ENCODE peak calls at places on chromosomes 11 and 22, in six cellular contexts. K is H9, C is H1, V is neuronal stem cell, L is IMR-90, Z is mesenchymal stem cell. S is an unnamed sample.

GRCh38 chr11:61026121-61027031 is 54.9 kb downstream of the CD6 start:
- DNase-seq in K (no peak), C (no peak), V (no peak), L (no peak), Z (no peak), S (no peak)

GRCh38 chr11:71352226-71352625 is 96.0 kb downstream of the DHCR7 start:
- DNase-seq in K (no peak), C (no peak), V (no peak), L (no peak), Z (no peak), S (no peak)

GRCh38 chr22:19443544-19444211 is 3.8 kb downstream of the C22orf39 start:
- DNase-seq in K (no peak), C (no peak), V (no peak), L (no peak), Z (no peak), S (no peak)

GRCh38 chr22:37206841-37207821 is 5.1 kb downstream of the SSTR3 start:
- DNase-seq in K (no peak), C (no peak), V (no peak), L (no peak), Z (no peak), S (no peak)

GRCh38 chr11:557328-558132 is 3.0 kb downstream of the LMNTD2 start:
- DNase-seq in K (no peak), C (no peak), V (no peak), L (no peak), Z (no peak), S (no peak)

GRCh38 chr22:43099095-43099494 is 9.9 kb upstream of the TTLL1 start:
- DNase-seq in K (no peak), C (no peak), V (no peak), L (no peak), Z (no peak), S (no peak)

GRCh38 chr22:19872779-19873137 is 18.1 kb upstream of the GNB1L start:
- DNase-seq in K (peak; percentile 53), C (peak; percentile 51), V (no peak), L (no peak), Z (no peak), S (no peak)

GRCh38 chr11:16587670-16588069 is 150.8 kb upstream of the C11orf58 start:
- DNase-seq in K (no peak), C (no peak), V (no peak), L (no peak), Z (no peak), S (no peak)

GRCh38 chr11:100855466-100856067 is 168.5 kb downstream of the ARHGAP42 start:
- DNase-seq in K (no peak), C (no peak), V (no peak), L (peak; percentile 68), Z (peak; percentile 66), S (peak; percentile 70)

GRCh38 chr11:86117706-86118050 is 48.8 kb upstream of the PICALM start:
- DNase-seq in K (no peak), C (no peak), V (no peak), L (no peak), Z (no peak), S (no peak)

GRCh38 chr11:86115542-86116385 is 46.9 kb upstream of the PICALM start:
- DNase-seq in K (no peak), C (no peak), V (no peak), L (peak; percentile 62), Z (no peak), S (no peak)

GRCh38 chr11:86116996-86117705 is 48.3 kb upstream of the PICALM start:
- DNase-seq in K (no peak), C (no peak), V (no peak), L (peak; percentile 65), Z (no peak), S (peak; percentile 48)

GRCh38 chr11:86118201-86118600 is 49.3 kb upstream of the PICALM start:
- DNase-seq in K (no peak), C (no peak), V (no peak), L (no peak), Z (no peak), S (no peak)

GRCh38 chr11:86116386-86116726 is 47.5 kb upstream of the PICALM start:
- DNase-seq in K (no peak), C (no peak), V (no peak), L (peak; percentile 98), Z (peak; percentile 38), S (no peak)
- H4K91ac ChIP-seq in K (no peak overlapping the region), C (no peak overlapping the region), V (no peak overlapping the region), L (peak overlapping the region; percentile 59), Z (no peak overlapping the region), S (no peak overlapping the region)

GRCh38 chr11:66548041-66548440 is 1.3 kb downstream of the ACTN3 start:
- DNase-seq in K (no peak), C (no peak), V (no peak), L (no peak), Z (no peak), S (no peak)

GRCh38 chr11:66545701-66546367 is at the start of gene ZDHHC24:
- DNase-seq in K (peak; percentile 97), C (peak; percentile 95), V (peak; percentile 97), L (peak; percentile 95), Z (peak; percentile 98), S (peak; percentile 99)

GRCh38 chr11:66547662-66548009 is 933 bp downstream of the ACTN3 start:
- DNase-seq in K (peak; percentile 63), C (no peak), V (peak; percentile 55), L (no peak), Z (no peak), S (no peak)

GRCh38 chr11:66546966-66547661 is 411 bp downstream of the ACTN3 start:
- DNase-seq in K (no peak), C (peak; percentile 75), V (peak; percentile 29), L (no peak), Z (no peak), S (peak; percentile 33)

GRCh38 chr11:66546368-66546965 is at the start of gene ACTN3:
- DNase-seq in K (peak; percentile 88), C (peak; percentile 84), V (peak; percentile 66), L (no peak), Z (no peak), S (peak; percentile 4)
- H3K4ac ChIP-seq in K (no peak within 1 kb of the TSS), C (peak within 1 kb of the TSS; percentile 82), V (no peak within 1 kb of the TSS), L (peak within 1 kb of the TSS; percentile 62), Z (peak within 1 kb of the TSS; percentile 32), S (peak within 1 kb of the TSS; percentile 29)

DNA sequence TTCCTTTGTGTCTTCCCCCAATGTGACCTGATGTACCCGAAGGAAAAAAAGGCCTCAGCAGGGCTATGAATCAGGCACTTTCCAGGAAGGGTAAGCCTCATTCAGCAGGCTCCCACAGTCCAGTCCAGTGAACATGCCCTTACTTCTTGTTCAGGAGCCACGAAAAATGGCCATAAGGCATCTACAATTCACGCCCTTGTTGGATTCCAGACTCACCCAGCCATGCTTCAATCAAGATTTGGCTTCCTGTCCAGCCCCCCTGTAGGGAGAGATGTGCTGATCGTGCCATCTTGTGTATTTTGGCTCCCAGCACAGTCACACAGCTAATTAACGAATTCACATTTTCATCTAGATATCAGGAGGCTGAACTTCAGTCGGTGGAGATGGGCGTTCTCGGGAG is 9.9 kb upstream of the KCNJ5 start:
- DNase-seq in K (no peak), C (no peak), V (no peak), L (no peak), Z (no peak), S (no peak)
- H4K91ac ChIP-seq in K (no peak overlapping the region), C (no peak overlapping the region), V (no peak overlapping the region), L (no peak overlapping the region), Z (no peak overlapping the region), S (no peak overlapping the region)

GRCh38 chr11:4926607-4927006 is 2.5 kb upstream of the OR51G1 start:
- DNase-seq in K (no peak), C (no peak), V (no peak), L (peak; percentile 47), Z (no peak), S (no peak)
- H3K4ac ChIP-seq in K (no peak overlapping the region), C (no peak overlapping the region), V (no peak overlapping the region), L (no peak overlapping the region), Z (no peak overlapping the region), S (no peak overlapping the region)

DNA sequence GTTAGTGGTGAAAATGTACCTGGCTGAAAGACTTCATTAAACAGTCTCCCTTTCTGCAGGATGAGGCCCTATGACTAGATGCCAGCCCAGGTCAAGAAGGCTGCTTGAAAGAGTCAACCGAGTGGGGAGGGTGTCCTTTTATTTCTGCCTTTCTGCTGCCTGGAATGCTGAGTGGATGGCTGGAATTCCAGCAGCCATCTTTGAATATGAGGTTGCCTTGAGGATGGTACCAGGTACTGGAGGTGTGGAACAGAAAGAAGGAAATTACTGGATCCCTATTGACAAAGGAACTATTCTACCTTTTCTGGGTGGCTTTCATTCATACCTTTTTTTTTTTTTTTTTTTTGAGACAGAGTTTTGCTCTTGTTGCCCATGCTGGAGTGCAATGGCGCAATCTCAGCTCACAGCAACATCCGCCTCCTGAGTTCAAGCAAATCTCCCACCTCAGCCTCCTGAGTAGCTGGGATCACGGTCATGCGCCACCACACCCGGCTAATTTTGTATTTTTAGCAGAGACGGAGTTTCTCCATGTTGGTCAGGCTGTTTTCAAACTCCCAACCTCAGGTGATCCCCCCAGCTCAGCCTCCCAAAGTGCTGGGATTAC is 107.3 kb downstream of the RPS6KA4 start:
- DNase-seq in K (no peak), C (no peak), V (no peak), L (no peak), Z (no peak), S (no peak)
- H4K91ac ChIP-seq in K (no peak overlapping the region), C (no peak overlapping the region), V (no peak overlapping the region), L (no peak overlapping the region), Z (no peak overlapping the region), S (no peak overlapping the region)

GRCh38 chr11:69637956-69638871 is 2.7 kb upstream of the CCND1 start:
- DNase-seq in K (peak; percentile 83), C (peak; percentile 87), V (peak; percentile 77), L (peak; percentile 65), Z (peak; percentile 81), S (peak; percentile 33)

GRCh38 chr11:69636512-69636866 is 4.5 kb upstream of the CCND1 start:
- DNase-seq in K (peak; percentile 79), C (peak; percentile 89), V (peak; percentile 76), L (peak; percentile 90), Z (peak; percentile 88), S (no peak)

GRCh38 chr11:69638941-69639681 is 1.8 kb upstream of the CCND1 start:
- DNase-seq in K (peak; percentile 98), C (peak; percentile 95), V (peak; percentile 95), L (peak; percentile 97), Z (peak; percentile 97), S (peak; percentile 82)

GRCh38 chr11:69636870-69637600 is 3.9 kb upstream of the CCND1 start:
- DNase-seq in K (no peak), C (no peak), V (no peak), L (no peak), Z (no peak), S (no peak)

DNA sequence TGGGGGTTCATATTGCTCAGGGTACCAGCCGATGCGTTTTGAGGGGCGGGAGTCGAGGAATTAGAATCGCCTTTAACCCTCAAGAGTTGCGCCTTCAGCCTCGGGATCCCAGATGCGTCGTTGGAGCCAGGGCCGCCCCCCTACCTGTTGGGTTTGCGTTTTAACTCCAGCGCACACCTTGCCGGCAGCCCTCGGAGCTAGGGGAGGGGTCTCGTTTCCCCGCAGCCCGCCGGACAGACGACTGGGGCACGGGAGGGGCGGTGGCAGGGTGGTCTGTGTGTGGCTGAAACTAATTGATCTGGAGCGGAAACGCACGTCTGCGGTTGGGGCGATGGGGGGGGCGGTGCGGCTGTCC is 3.4 kb upstream of the CCND1 start:
- DNase-seq in K (peak; percentile 74), C (no peak), V (no peak), L (no peak), Z (no peak), S (no peak)
- H3K4ac ChIP-seq in K (peak overlapping the region; percentile 59), C (peak overlapping the region; percentile 27), V (no peak overlapping the region), L (peak overlapping the region; percentile 93), Z (peak overlapping the region; percentile 85), S (peak overlapping the region; percentile 13)

GRCh38 chr11:103946793-103947565 is 89.5 kb upstream of the DDI1 start:
- DNase-seq in K (no peak), C (no peak), V (no peak), L (peak; percentile 12), Z (peak; percentile 38), S (no peak)
- H4K91ac ChIP-seq in K (no peak overlapping the region), C (no peak overlapping the region), V (no peak overlapping the region), L (peak overlapping the region; percentile 58), Z (no peak overlapping the region), S (no peak overlapping the region)

GRCh38 chr22:29312218-29313125 is 3.0 kb downstream of the RASL10A start:
- DNase-seq in K (no peak), C (peak; percentile 46), V (no peak), L (no peak), Z (no peak), S (no peak)
- H3K4ac ChIP-seq in K (no peak overlapping the region), C (no peak overlapping the region), V (no peak overlapping the region), L (no peak overlapping the region), Z (no peak overlapping the region), S (no peak overlapping the region)

S was measured in trophoblast cell.